ENCODE peak calls at places on chromosomes 4 and X, in eight cellular contexts. Z is OCI-LY7, A is lower lobe of right lung, K is Panc1, R is colonic mucosa, U is natural killer cell, P is nephron progenitor cell, L is Caco-2. Y is an unnamed sample.

GRCh38 chrX:22012051-22012450 is 20.1 kb upstream of the PHEX start:
- DNase-seq in Z (no peak), A (no peak), K (no peak), R (no peak), U (no peak), P (no peak), L (no peak), Y (no peak)

GRCh38 chrX:10932842-10933440 is 178.2 kb upstream of the HCCS start:
- DNase-seq in Z (no peak), A (no peak), K (no peak), R (no peak), U (no peak), P (no peak), L (no peak), Y (no peak)

GRCh38 chr4:75089206-75089605 is 156.3 kb downstream of the PARM1 start:
- DNase-seq in Z (no peak), A (no peak), K (no peak), R (no peak), U (no peak), P (no peak), L (no peak), Y (no peak)

GRCh38 chr4:138050601-138051000 is 191.5 kb downstream of the SLC7A11 start:
- DNase-seq in Z (no peak), A (no peak), K (no peak), R (no peak), U (no peak), P (no peak), L (no peak), Y (no peak)

GRCh38 chr4:119028296-119028695 is 107.3 kb upstream of the MYOZ2 start:
- DNase-seq in Z (no peak), A (no peak), K (no peak), R (no peak), U (no peak), P (no peak), L (no peak), Y (no peak)

GRCh38 chr4:176238819-176239218 is 30.2 kb downstream of the ASB5 start:
- DNase-seq in Z (no peak), A (no peak), K (no peak), R (no peak), U (no peak), P (no peak), L (no peak), Y (no peak)

GRCh38 chrX:22163306-22163705 is 109.4 kb upstream of the CBLL2 start:
- DNase-seq in Z (no peak), A (no peak), K (no peak), R (no peak), U (no peak), P (no peak), L (no peak), Y (no peak)

GRCh38 chr4:36785965-36786364 is 458.6 kb upstream of the NWD2 start:
- DNase-seq in Z (no peak), A (no peak), K (no peak), R (no peak), U (no peak), P (no peak), L (no peak), Y (no peak)

GRCh38 chr4:24979554-24979953 is 51.2 kb downstream of the LGI2 start:
- DNase-seq in Z (no peak), A (no peak), K (no peak), R (peak; percentile 38), U (no peak), P (no peak), L (no peak), Y (no peak)

GRCh38 chr4:156764145-156764544 is 207.5 kb downstream of the PDGFC start:
- DNase-seq in Z (no peak), A (no peak), K (no peak), R (no peak), U (no peak), P (no peak), L (no peak), Y (no peak)

GRCh38 chrX:150544222-150544787 is 24.1 kb upstream of the MTM1 start:
- DNase-seq in Z (peak; percentile 3), A (no peak), K (no peak), R (peak; percentile 45), U (no peak), P (no peak), L (no peak), Y (peak; percentile 18)

GRCh38 chrX:26522501-26522900 is 306.5 kb downstream of the MAGEB5 start:
- DNase-seq in Z (no peak), A (no peak), K (no peak), R (no peak), U (no peak), P (no peak), L (no peak), Y (no peak)

GRCh38 chr4:88737304-88738015 is 39.8 kb upstream of the NAP1L5 start:
- DNase-seq in Z (no peak), A (no peak), K (no peak), R (peak; percentile 36), U (no peak), P (peak; percentile 61), L (peak; percentile 50), Y (peak; percentile 58)

GRCh38 chrX:14125451-14125850 is 95.8 kb upstream of the GEMIN8 start:
- DNase-seq in Z (no peak), A (no peak), K (no peak), R (no peak), U (no peak), P (no peak), L (no peak), Y (no peak)

GRCh38 chr4:19693949-19694597 is 557.6 kb upstream of the SLIT2 start:
- DNase-seq in Z (peak; percentile 13), A (no peak), K (no peak), R (no peak), U (no peak), P (peak; percentile 12), L (no peak), Y (no peak)

GRCh38 chr4:69485130-69485529 is 10.6 kb downstream of the UGT2B4 start:
- DNase-seq in Z (no peak), A (no peak), K (no peak), R (no peak), U (no peak), P (no peak), L (peak; percentile 49), Y (no peak)

GRCh38 chr4:88526221-88526815 is 2.7 kb upstream of the PYURF start:
- DNase-seq in Z (peak; percentile 33), A (no peak), K (no peak), R (no peak), U (no peak), P (no peak), L (no peak), Y (no peak)

GRCh38 chr4:77001907-77002306 is 52.4 kb downstream of the SEPTIN11 start:
- DNase-seq in Z (no peak), A (no peak), K (no peak), R (no peak), U (no peak), P (no peak), L (no peak), Y (no peak)

DNA sequence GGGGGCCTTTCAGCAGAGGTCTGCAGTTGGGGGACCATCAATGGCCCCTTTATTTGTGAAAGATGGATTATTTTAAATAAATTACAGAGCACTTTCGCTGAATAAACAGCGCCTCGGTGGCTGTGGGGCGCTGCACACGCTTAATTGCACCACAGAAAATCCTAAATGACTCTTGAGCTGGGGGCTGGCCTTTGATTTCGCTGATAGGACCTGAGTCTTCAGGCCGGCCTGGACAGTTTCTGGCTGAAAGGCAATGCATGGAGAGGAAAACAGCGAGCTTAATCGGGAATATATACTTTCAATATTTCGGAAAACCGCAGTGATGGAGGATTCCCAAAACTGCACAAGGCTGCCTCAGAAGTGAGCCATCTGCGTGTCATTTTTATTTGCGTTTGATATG is 340.9 kb downstream of the RAB28 start:
- DNase-seq in Z (no peak), A (no peak), K (no peak), R (no peak), U (no peak), P (no peak), L (no peak), Y (no peak)
- TF ChIP-seq CTCF in Z (no peak), A (no peak), K (no peak), R (no peak), U (no peak), P (no peak), L (no peak), Y (no peak)

DNA sequence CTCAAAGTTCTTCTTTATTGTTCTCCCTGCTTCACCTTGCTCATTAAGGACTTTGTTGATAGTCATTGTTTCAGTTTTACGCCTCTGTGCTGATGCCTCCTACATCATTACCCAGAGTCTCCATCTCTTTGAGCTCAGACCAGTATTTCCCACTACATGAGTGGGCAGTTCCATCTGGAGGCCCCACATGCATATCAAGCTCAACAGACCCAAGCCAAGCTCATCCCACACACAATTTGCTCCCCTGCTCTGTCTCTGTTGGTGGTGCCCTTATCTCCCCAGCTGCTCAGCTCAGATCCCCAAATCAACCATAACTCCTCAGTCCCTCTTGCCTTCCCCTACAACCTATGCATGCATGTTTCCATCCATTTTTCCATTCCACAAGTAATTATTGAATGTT is 85.1 kb upstream of the EFNB1 start:
- DNase-seq in Z (no peak), A (no peak), K (no peak), R (no peak), U (no peak), P (no peak), L (no peak), Y (no peak)
- TF ChIP-seq CTCF in Z (no peak), A (no peak), K (no peak), R (no peak), U (no peak), P (no peak), L (no peak), Y (no peak)

DNA sequence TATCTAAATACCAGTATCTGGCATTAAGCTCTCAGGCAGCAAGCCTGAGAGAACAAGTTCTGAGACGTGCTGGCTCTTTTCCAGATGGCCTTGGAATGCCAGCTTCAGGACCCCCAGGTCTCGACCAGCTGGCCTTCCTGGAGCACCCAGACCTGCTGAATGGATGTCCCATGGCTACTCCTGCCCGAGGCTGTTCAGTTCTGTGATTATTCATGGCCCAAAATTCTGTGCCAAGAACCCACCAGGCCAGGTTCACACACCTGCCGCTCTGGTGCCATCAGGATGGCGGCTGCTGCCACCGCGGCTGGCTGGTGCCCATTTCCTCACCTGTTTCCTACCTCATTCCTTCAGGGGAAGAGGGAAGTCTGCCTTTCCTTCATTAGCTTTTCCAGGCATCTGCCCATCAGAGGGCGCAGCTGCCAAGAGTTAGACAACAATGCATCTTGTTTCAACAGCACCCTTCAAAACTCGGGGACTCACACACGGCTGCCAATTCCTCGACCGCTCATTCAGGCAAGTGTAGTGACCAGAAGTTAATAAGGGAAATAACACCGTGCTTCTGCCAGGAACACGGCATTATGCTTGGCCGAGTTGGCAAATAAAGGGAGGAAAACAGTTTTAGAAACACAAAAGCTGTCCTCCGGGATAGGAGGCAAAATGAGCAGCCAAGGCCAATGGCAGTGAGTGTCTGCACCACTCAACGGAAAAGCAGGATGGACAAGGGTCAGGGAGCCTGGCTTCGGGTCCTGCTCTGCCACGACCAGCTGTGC is 173.8 kb downstream of the NSUN7 start:
- DNase-seq in Z (no peak), A (no peak), K (no peak), R (no peak), U (no peak), P (no peak), L (no peak), Y (no peak)
- TF ChIP-seq CTCF in Z (no peak), A (no peak), K (no peak), R (no peak), U (no peak), P (no peak), L (no peak), Y (no peak)

DNA sequence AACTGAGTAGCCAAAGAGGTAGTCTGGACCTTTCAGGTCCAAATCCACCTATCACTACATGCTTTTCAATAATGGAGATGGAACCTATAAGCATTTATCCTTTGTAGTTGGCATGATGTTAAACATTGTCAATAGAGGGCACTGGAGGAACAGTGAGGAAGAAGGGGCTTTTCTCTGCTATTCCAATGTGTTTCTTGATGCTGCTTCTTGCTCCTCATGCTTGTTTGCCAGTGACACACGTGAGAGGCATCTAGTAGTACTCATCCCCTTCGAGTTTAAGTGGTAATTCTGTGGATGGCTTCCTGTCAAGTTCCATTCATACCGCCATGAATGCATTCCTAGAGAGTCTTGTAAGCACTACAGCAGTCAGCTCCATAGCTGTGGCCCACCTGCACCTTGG is 84.0 kb downstream of the NAA11 start:
- DNase-seq in Z (no peak), A (no peak), K (no peak), R (no peak), U (no peak), P (no peak), L (no peak), Y (no peak)
- TF ChIP-seq CTCF in Z (peak; percentile 42), A (no peak), K (peak; percentile 20), R (no peak), U (no peak), P (no peak), L (no peak), Y (no peak)

Y was measured in activated CD8-positive, alpha-beta T cell treated with anti-CD3 and anti-CD28 coated beads for 36 hours.